ENCODE peak calls at places on chromosome 3, in nine cellular contexts. I is GM23338, T is Panc1, U is vagina, M is endothelial cell of umbilical vein, C is transverse colon, R is spleen, F is HL-60, N is H1. A is an unnamed sample.

GRCh38 chr3:36944012-36944640 is 728 bp downstream of the TRANK1 start:
- DNase-seq in I (peak; percentile 78), T (no peak), U (no peak), M (peak; percentile 61), C (peak; percentile 57), R (peak; percentile 89), F (peak; percentile 45), N (no peak), A (peak; percentile 80)

GRCh38 chr3:156675744-156676466 is 1.5 kb downstream of the TIPARP start:
- DNase-seq in I (peak; percentile 21), T (peak; percentile 69), U (no peak), M (peak; percentile 88), C (peak; percentile 25), R (no peak), F (peak; percentile 24), N (no peak), A (peak; percentile 66)

GRCh38 chr3:133722935-133723334 is 23.3 kb upstream of the TF start:
- DNase-seq in I (no peak), T (no peak), U (no peak), M (no peak), C (no peak), R (no peak), F (no peak), N (no peak), A (no peak)

GRCh38 chr3:57288403-57288802 is 4.1 kb downstream of the ASB14 start:
- DNase-seq in I (peak; percentile 29), T (no peak), U (no peak), M (no peak), C (no peak), R (no peak), F (no peak), N (no peak), A (no peak)

GRCh38 chr3:173599673-173600072 is 202.1 kb downstream of the NLGN1 start:
- DNase-seq in I (no peak), T (no peak), U (no peak), M (no peak), C (no peak), R (no peak), F (no peak), N (no peak), A (no peak)

GRCh38 chr3:187025254-187025655 is 94.9 kb downstream of the ST6GAL1 start:
- DNase-seq in I (no peak), T (no peak), U (no peak), M (no peak), C (no peak), R (no peak), F (no peak), N (no peak), A (no peak)

GRCh38 chr3:155024006-155024638 is 56.0 kb upstream of the MME start:
- DNase-seq in I (no peak), T (no peak), U (no peak), M (peak; percentile 76), C (no peak), R (no peak), F (no peak), N (no peak), A (no peak)

GRCh38 chr3:35043040-35043439 is 596.3 kb upstream of the ARPP21 start:
- DNase-seq in I (no peak), T (no peak), U (no peak), M (no peak), C (no peak), R (no peak), F (no peak), N (no peak), A (no peak)

GRCh38 chr3:42960282-42960681 is 18.8 kb upstream of the GASK1A start:
- DNase-seq in I (peak; percentile 28), T (no peak), U (no peak), M (peak; percentile 9), C (no peak), R (no peak), F (no peak), N (no peak), A (no peak)

GRCh38 chr3:42690766-42691680 is 5.7 kb downstream of the KLHL40 start:
- DNase-seq in I (no peak), T (no peak), U (no peak), M (no peak), C (no peak), R (peak; percentile 54), F (no peak), N (no peak), A (peak; percentile 59)

GRCh38 chr3:32076566-32076965 is 29.9 kb upstream of the GPD1L start:
- DNase-seq in I (no peak), T (no peak), U (no peak), M (no peak), C (no peak), R (no peak), F (no peak), N (no peak), A (no peak)
- H3K27ac ChIP-seq in I (no peak overlapping the region), T (no peak overlapping the region), U (no peak overlapping the region), M (no peak overlapping the region), C (peak overlapping the region; percentile 81), R (no peak overlapping the region), F (no peak overlapping the region), N (no peak overlapping the region), A (no peak overlapping the region)

GRCh38 chr3:48919215-48920138 is 835 bp downstream of the ARIH2 start:
- DNase-seq in I (peak; percentile 66), T (peak; percentile 10), U (no peak), M (peak; percentile 77), C (peak; percentile 25), R (peak; percentile 90), F (peak; percentile 52), N (no peak), A (no peak)
- TF ChIP-seq POLR2AphosphoS5 in I (no peak), T (no peak), U (no peak), M (no peak), C (no peak), R (no peak), F (peak; percentile 19), N (no peak), A (peak; percentile 18)

DNA sequence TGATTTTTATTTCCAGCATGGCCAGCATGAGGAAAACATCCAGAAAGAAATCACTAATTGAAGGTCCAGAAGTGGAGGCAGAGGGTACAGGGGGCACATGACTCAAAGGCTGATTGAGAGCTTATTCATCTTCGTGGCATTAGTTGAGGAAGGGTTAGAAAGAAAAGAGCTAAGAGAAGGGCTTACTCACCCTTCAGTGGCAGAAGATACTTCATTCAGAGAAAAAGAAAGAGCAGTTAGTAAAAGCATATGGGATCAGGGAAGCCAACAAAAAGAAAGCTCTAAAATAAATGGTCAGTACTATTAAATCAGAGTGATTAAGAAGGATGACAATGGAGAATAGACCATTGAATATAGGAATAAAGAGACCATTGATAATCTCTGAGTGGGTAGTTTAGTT is 25.2 kb downstream of the GAP43 start:
- DNase-seq in I (no peak), T (no peak), U (no peak), M (no peak), C (no peak), R (no peak), F (no peak), N (no peak), A (no peak)
- H3K27ac ChIP-seq in I (no peak overlapping the region), T (no peak overlapping the region), U (no peak overlapping the region), M (no peak overlapping the region), C (no peak overlapping the region), R (no peak overlapping the region), F (no peak overlapping the region), N (no peak overlapping the region), A (no peak overlapping the region)

GRCh38 chr3:67462185-67462584 is 192.2 kb downstream of the SUCLG2 start:
- DNase-seq in I (no peak), T (no peak), U (no peak), M (no peak), C (no peak), R (no peak), F (no peak), N (no peak), A (no peak)

GRCh38 chr3:67463656-67464055 is 190.8 kb downstream of the SUCLG2 start:
- DNase-seq in I (no peak), T (no peak), U (no peak), M (no peak), C (no peak), R (no peak), F (no peak), N (no peak), A (no peak)

GRCh38 chr3:67460841-67461240 is 193.6 kb downstream of the SUCLG2 start:
- DNase-seq in I (no peak), T (no peak), U (no peak), M (no peak), C (no peak), R (no peak), F (no peak), N (no peak), A (no peak)

GRCh38 chr3:67459796-67460195 is 194.6 kb downstream of the SUCLG2 start:
- DNase-seq in I (no peak), T (no peak), U (no peak), M (no peak), C (no peak), R (no peak), F (no peak), N (no peak), A (no peak)

GRCh38 chr3:67461667-67462142 is 192.7 kb downstream of the SUCLG2 start:
- DNase-seq in I (no peak), T (no peak), U (no peak), M (peak; percentile 58), C (no peak), R (no peak), F (no peak), N (no peak), A (no peak)
- TF ChIP-seq POLR2AphosphoS5 in I (no peak), T (no peak), U (no peak), M (peak; percentile 58), C (no peak), R (no peak), F (no peak), N (no peak), A (no peak)

DNA sequence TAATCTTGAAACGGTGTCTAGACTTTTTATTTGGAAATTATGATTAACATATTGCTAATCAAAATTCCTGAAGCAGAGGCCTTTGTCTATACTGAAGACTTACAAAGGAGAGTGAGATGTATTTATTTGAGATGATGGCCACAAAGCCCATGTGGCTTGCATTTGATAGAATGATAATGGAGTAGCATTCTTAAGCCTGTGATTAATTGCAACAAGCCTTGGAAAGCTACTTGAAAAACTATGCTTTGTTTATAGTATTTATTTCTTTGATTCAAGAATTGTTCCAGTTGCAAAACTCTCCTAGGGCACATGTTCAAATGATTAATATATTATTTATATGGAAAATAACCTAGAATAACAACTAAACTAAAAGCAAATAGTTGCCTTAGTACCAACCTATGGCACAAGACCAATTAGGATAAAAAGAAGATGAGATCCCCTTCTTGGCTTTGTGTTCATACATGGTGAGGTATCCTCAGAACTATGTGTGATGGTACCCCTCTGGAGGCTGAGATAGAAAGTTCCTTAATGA is 244.1 kb upstream of the TBL1XR1 start:
- DNase-seq in I (no peak), T (no peak), U (no peak), M (no peak), C (no peak), R (no peak), F (no peak), N (no peak), A (no peak)
- H3K27ac ChIP-seq in I (no peak overlapping the region), T (peak overlapping the region; percentile 79), U (peak overlapping the region; percentile 55), M (no peak overlapping the region), C (peak overlapping the region; percentile 87), R (peak overlapping the region; percentile 75), F (no peak overlapping the region), N (no peak overlapping the region), A (peak overlapping the region; percentile 81)

GRCh38 chr3:5542472-5542871 is 355.0 kb downstream of the EDEM1 start:
- DNase-seq in I (no peak), T (no peak), U (no peak), M (no peak), C (no peak), R (no peak), F (no peak), N (no peak), A (no peak)
- TF ChIP-seq POLR2AphosphoS5 in I (no peak), T (no peak), U (no peak), M (no peak), C (no peak), R (no peak), F (no peak), N (no peak), A (no peak)